ENCODE peak calls at places on chromosomes 16 and 17, in five cellular contexts. Z, P, X, V and Y are unnamed samples.
A peak's percentile ranks its signal among the peaks of the same experiment; 100 is the strongest.

GRCh38 chr16:49463529-49463928 is 89.9 kb downstream of the C16orf78 start:
- DNase-seq in X (no peak), P (no peak), Z (peak; percentile 62), V (no peak), Y (no peak)

GRCh38 chr17:16480995-16481394 is 11.0 kb downstream of the LRRC75A start:
- DNase-seq in V (no peak), X (no peak), Z (no peak), P (no peak), Y (no peak)

GRCh38 chr17:57487552-57487951 is 231.2 kb downstream of the MSI2 start:
- DNase-seq in X (no peak), P (no peak), Z (no peak), V (no peak), Y (no peak)

GRCh38 chr17:46818319-46818928 is at the start of gene WNT3:
- DNase-seq in V (no peak), X (no peak), P (no peak), Z (peak; percentile 69), Y (no peak)

GRCh38 chr17:81849457-81849856 is 10.9 kb downstream of the P4HB start:
- DNase-seq in P (no peak), X (no peak), Z (no peak), V (no peak), Y (no peak)

GRCh38 chr17:61997649-61998048 is 67.4 kb downstream of the MED13 start:
- DNase-seq in Z (peak; percentile 6), V (no peak), X (no peak), P (no peak), Y (peak; percentile 10)

GRCh38 chr17:8223356-8224063 is 13.1 kb upstream of the AURKB start:
- DNase-seq in X (no peak), P (no peak), Z (peak; percentile 80), V (peak; percentile 70), Y (no peak)

GRCh38 chr17:12403881-12404398 is 261.8 kb upstream of the MYOCD start:
- DNase-seq in Z (no peak), X (no peak), V (no peak), P (no peak), Y (no peak)

GRCh38 chr17:34736611-34737010 is 157.2 kb downstream of the TMEM132E start:
- DNase-seq in Z (no peak), X (no peak), V (no peak), P (no peak), Y (no peak)

GRCh38 chr16:50297301-50298074 is 31.1 kb downstream of the ADCY7 start:
- DNase-seq in V (no peak), Z (peak; percentile 86), P (no peak), X (no peak), Y (no peak)

GRCh38 chr17:74780443-74781238 is 4.5 kb upstream of the NAT9 start:
- DNase-seq in V (peak; percentile 82), Z (no peak), X (no peak), P (no peak), Y (no peak)

GRCh38 chr16:75296606-75297005 is 45.2 kb upstream of the BCAR1 start:
- DNase-seq in V (no peak), X (no peak), P (no peak), Z (no peak), Y (no peak)

GRCh38 chr17:1498233-1498632 is 5.7 kb upstream of the MYO1C start:
- DNase-seq in V (no peak), Z (no peak), X (no peak), P (no peak), Y (no peak)

GRCh38 chr17:11898526-11899235 is 98.6 kb downstream of the ZNF18 start:
- DNase-seq in X (no peak), Z (no peak), P (no peak), V (no peak), Y (no peak)

GRCh38 chr16:50781043-50781442 is 39.2 kb downstream of the CYLD start:
- DNase-seq in P (no peak), Z (no peak), V (no peak), X (no peak), Y (no peak)

GRCh38 chr16:67846063-67846319 is 742 bp upstream of the NUTF2 start:
- DNase-seq in Z (no peak), X (no peak), V (no peak), P (no peak), Y (no peak)

GRCh38 chr16:46689492-46690280 is at the start of gene ORC6:
- DNase-seq in P (peak; percentile 63), V (peak; percentile 97), Z (peak; percentile 99), X (peak; percentile 94), Y (peak; percentile 76)

GRCh38 chr16:17404903-17405691 is 65.7 kb downstream of the XYLT1 start:
- DNase-seq in P (no peak), X (no peak), V (no peak), Z (peak; percentile 17), Y (no peak)

GRCh38 chr17:64625541-64625940 is 36.6 kb downstream of the SMURF2 start:
- DNase-seq in X (no peak), P (no peak), V (no peak), Z (no peak), Y (no peak)

GRCh38 chr16:58024673-58025350 is 742 bp upstream of the MMP15 start:
- DNase-seq in X (no peak), P (no peak), V (peak; percentile 83), Z (no peak), Y (no peak)